ENCODE peak calls at places on chromosomes 6 and 20, in four cellular contexts. V, J, B and K are unnamed samples.

GRCh38 chr6:162140453-162140852 is 587.1 kb downstream of the PRKN start:
- DNase-seq in V (no peak), J (no peak), B (no peak), K (no peak)

GRCh38 chr20:47440857-47441773 is 60.6 kb upstream of the NCOA3 start:
- DNase-seq in V (no peak), J (peak; percentile 20), B (peak; percentile 93), K (peak; percentile 84)

GRCh38 chr6:127131772-127132171 is 13.3 kb downstream of the RSPO3 start:
- DNase-seq in V (no peak), J (no peak), B (no peak), K (no peak)

GRCh38 chr6:21455071-21455470 is 138.5 kb upstream of the SOX4 start:
- DNase-seq in V (no peak), J (no peak), B (no peak), K (no peak)

GRCh38 chr6:170174124-170174770 is 116.6 kb downstream of the DLL1 start:
- DNase-seq in V (no peak), J (no peak), B (no peak), K (no peak)

GRCh38 chr6:34650823-34651222 is 45.7 kb downstream of the ILRUN start:
- DNase-seq in V (no peak), J (no peak), B (no peak), K (no peak)

GRCh38 chr6:50966532-50966931 is 147.9 kb downstream of the TFAP2B start:
- DNase-seq in V (no peak), J (no peak), B (no peak), K (no peak)

GRCh38 chr6:32668226-32668747 is 1.8 kb upstream of the HLA-DQB1 start:
- DNase-seq in V (peak; percentile 8), J (peak; percentile 84), B (no peak), K (peak; percentile 85)

GRCh38 chr6:159267165-159267564 is 98.0 kb downstream of the FNDC1 start:
- DNase-seq in V (no peak), J (peak; percentile 1), B (no peak), K (peak; percentile 55)

GRCh38 chr6:134464690-134465411 is 146.9 kb upstream of the SGK1 start:
- DNase-seq in V (no peak), J (no peak), B (peak; percentile 76), K (peak; percentile 63)

GRCh38 chr6:124963416-124964083 is 1.3 kb downstream of the RNF217 start:
- DNase-seq in V (peak; percentile 9), J (peak; percentile 32), B (peak; percentile 22), K (no peak)

GRCh38 chr6:25424303-25424702 is 145.1 kb downstream of the CARMIL1 start:
- DNase-seq in V (no peak), J (no peak), B (no peak), K (no peak)

GRCh38 chr6:107600936-107601335 is 111.0 kb downstream of the SOBP start:
- DNase-seq in V (peak; percentile 13), J (peak; percentile 71), B (peak; percentile 51), K (peak; percentile 85)

GRCh38 chr6:105136433-105137350 is 43.1 kb downstream of the POPDC3 start:
- DNase-seq in V (peak; percentile 23), J (peak; percentile 86), B (peak; percentile 45), K (peak; percentile 64)

GRCh38 chr20:48631114-48632016 is 196.4 kb downstream of the PREX1 start:
- DNase-seq in V (no peak), J (no peak), B (no peak), K (peak; percentile 67)

GRCh38 chr20:53626584-53626983 is 32.9 kb upstream of the ZNF217 start:
- DNase-seq in V (no peak), J (no peak), B (no peak), K (no peak)

GRCh38 chr6:111918825-111919224 is 45.6 kb upstream of the FYN start:
- DNase-seq in V (no peak), J (no peak), B (no peak), K (no peak)

GRCh38 chr6:30450908-30451818 is 38.1 kb upstream of the HLA-E start:
- DNase-seq in V (peak; percentile 3), J (no peak), B (no peak), K (no peak)

GRCh38 chr20:19073584-19074198 is 138.8 kb upstream of the SLC24A3 start:
- DNase-seq in V (no peak), J (peak; percentile 34), B (no peak), K (no peak)

GRCh38 chr6:17450825-17451224 is 57.4 kb downstream of the CAP2 start:
- DNase-seq in V (no peak), J (no peak), B (no peak), K (no peak)

GRCh38 chr6:142927274-142927586 is 17.7 kb downstream of the HIVEP2 start:
- DNase-seq in V (no peak), J (no peak), B (no peak), K (no peak)
- H3K27ac ChIP-seq in V (peak overlapping the region; percentile 92), J (peak overlapping the region; percentile 91), B (peak overlapping the region; percentile 99), K (peak overlapping the region; percentile 81)

GRCh38 chr6:80720824-80721223 is 614.4 kb downstream of the BCKDHB start:
- DNase-seq in V (no peak), J (no peak), B (no peak), K (no peak)
- TF ChIP-seq CTCF in V (no peak), J (no peak), B (no peak), K (no peak)

GRCh38 chr6:146904596-146904995 is 299.6 kb upstream of the STXBP5 start:
- DNase-seq in V (no peak), J (no peak), B (no peak), K (no peak)
- H3K27ac ChIP-seq in V (no peak overlapping the region), J (no peak overlapping the region), B (peak overlapping the region; percentile 85), K (no peak overlapping the region)

DNA sequence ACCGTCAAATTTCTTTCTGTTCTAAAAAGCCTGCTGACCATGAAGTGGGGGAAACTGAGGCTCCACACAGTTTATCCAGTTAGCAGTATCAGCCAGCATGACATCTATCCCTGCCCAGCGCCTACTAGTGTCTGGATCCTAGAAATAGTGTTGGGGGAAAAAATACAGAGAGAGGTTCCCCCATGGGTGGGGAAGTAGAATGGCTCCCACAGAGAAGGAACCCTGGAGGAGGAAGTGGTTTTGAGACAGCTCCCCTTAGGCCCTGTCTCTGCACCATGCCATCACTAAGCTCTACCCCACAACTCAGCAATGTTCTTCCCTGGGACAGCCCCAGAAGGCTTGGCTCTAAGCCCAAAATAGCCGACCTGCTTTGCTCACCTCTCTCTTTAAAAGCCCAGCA is 153.4 kb downstream of the MBOAT1 start:
- DNase-seq in V (no peak), J (no peak), B (no peak), K (no peak)
- TF ChIP-seq CTCF in V (no peak), J (no peak), B (no peak), K (no peak)

DNA sequence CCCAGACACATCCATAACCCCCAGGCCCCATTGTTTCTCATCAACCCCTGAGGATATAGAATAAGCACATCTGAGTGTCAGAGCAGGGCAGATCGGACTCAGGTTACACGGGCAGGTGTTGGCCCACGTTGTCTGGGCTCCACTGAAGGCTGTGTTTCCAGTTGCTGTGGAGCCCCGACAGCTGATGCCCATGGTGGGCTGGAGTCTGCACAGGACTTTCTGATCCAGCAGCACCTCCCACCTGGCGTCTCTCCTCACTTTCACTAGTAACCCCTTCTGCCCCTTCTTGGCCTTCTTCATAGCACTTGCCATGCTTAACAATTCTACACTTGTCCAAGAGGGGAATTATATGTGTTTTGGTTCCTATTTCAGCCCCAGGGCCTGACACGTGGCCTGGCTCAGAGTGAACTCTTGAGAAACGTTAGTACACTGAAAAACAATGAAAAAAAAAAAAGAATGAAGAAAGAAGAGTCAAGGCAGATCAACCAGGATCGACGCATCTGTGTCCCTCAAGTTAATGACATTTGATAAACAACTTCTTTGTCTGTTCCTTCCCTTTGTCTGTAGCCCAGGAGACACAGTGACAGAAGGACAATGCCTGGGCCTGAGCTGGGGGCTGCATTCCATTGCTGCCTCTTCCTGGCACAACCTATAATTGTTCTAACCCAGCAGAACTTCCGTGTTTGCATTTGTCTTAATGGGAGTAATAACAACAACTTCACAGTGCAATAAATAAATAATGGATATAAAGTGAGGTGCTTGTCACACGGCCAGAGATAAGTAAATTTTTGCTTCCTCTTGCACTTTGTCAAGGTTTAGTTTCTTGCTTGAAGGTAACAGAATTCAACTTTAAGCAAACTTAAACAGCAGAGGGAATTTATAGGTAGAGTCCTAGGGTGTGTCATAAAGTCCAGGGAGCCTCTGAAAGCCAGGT is 224.2 kb upstream of the SSTR4 start:
- DNase-seq in V (no peak), J (no peak), B (no peak), K (no peak)
- H3K27ac ChIP-seq in V (no peak overlapping the region), J (no peak overlapping the region), B (peak overlapping the region; percentile 77), K (no peak overlapping the region)